ENCODE peak calls at places on chromosome 9, in nine cellular contexts. One of them, this sample, is unnamed.

GRCh38 chr9:99822596-99823391 is 1.1 kb downstream of the NR4A3 start:
- DNase-seq in Panc1: no peak
- DNase-seq in GM10248: peak
- DNase-seq in activated CD8-positive, alpha-beta T cell treated with anti-CD3 and anti-CD28 coated beads for 36 hours: peak
- DNase-seq in CD8-positive, alpha-beta T cell: peak
- DNase-seq in K562: peak
- DNase-seq in left ventricle myocardium inferior: peak
- DNase-seq in upper lobe of right lung: peak
- DNase-seq in fibroblast of the aortic adventitia: peak
- DNase-seq in this sample: no peak

GRCh38 chr9:93520523-93520922 is 55.9 kb upstream of the PHF2 start:
- DNase-seq in Panc1: no peak
- DNase-seq in GM10248: no peak
- DNase-seq in activated CD8-positive, alpha-beta T cell treated with anti-CD3 and anti-CD28 coated beads for 36 hours: no peak
- DNase-seq in CD8-positive, alpha-beta T cell: no peak
- DNase-seq in K562: no peak
- DNase-seq in left ventricle myocardium inferior: no peak
- DNase-seq in upper lobe of right lung: no peak
- DNase-seq in fibroblast of the aortic adventitia: no peak
- DNase-seq in this sample: no peak

GRCh38 chr9:97615439-97616072 is 17.6 kb downstream of the TSTD2 start:
- DNase-seq in Panc1: peak
- DNase-seq in GM10248: peak
- DNase-seq in activated CD8-positive, alpha-beta T cell treated with anti-CD3 and anti-CD28 coated beads for 36 hours: peak
- DNase-seq in CD8-positive, alpha-beta T cell: peak
- DNase-seq in K562: peak
- DNase-seq in left ventricle myocardium inferior: no peak
- DNase-seq in upper lobe of right lung: no peak
- DNase-seq in fibroblast of the aortic adventitia: peak
- DNase-seq in this sample: peak

GRCh38 chr9:21398955-21399489 is 9.9 kb upstream of the IFNA8 start:
- DNase-seq in Panc1: no peak
- DNase-seq in GM10248: no peak
- DNase-seq in activated CD8-positive, alpha-beta T cell treated with anti-CD3 and anti-CD28 coated beads for 36 hours: no peak
- DNase-seq in CD8-positive, alpha-beta T cell: no peak
- DNase-seq in K562: no peak
- DNase-seq in left ventricle myocardium inferior: no peak
- DNase-seq in upper lobe of right lung: no peak
- DNase-seq in fibroblast of the aortic adventitia: no peak
- DNase-seq in this sample: no peak

GRCh38 chr9:18330736-18331335 is 143.1 kb upstream of the ADAMTSL1 start:
- DNase-seq in Panc1: no peak
- DNase-seq in GM10248: no peak
- DNase-seq in activated CD8-positive, alpha-beta T cell treated with anti-CD3 and anti-CD28 coated beads for 36 hours: no peak
- DNase-seq in CD8-positive, alpha-beta T cell: no peak
- DNase-seq in K562: no peak
- DNase-seq in left ventricle myocardium inferior: no peak
- DNase-seq in upper lobe of right lung: no peak
- DNase-seq in fibroblast of the aortic adventitia: no peak
- DNase-seq in this sample: no peak

GRCh38 chr9:72464819-72465218 is 56.6 kb upstream of the TMC1 start:
- DNase-seq in Panc1: no peak
- DNase-seq in GM10248: no peak
- DNase-seq in activated CD8-positive, alpha-beta T cell treated with anti-CD3 and anti-CD28 coated beads for 36 hours: no peak
- DNase-seq in CD8-positive, alpha-beta T cell: no peak
- DNase-seq in K562: no peak
- DNase-seq in left ventricle myocardium inferior: no peak
- DNase-seq in upper lobe of right lung: no peak
- DNase-seq in fibroblast of the aortic adventitia: no peak
- DNase-seq in this sample: no peak

GRCh38 chr9:36924071-36924470 is 110.0 kb downstream of the PAX5 start:
- DNase-seq in Panc1: peak
- DNase-seq in GM10248: no peak
- DNase-seq in activated CD8-positive, alpha-beta T cell treated with anti-CD3 and anti-CD28 coated beads for 36 hours: peak
- DNase-seq in CD8-positive, alpha-beta T cell: no peak
- DNase-seq in K562: peak
- DNase-seq in left ventricle myocardium inferior: no peak
- DNase-seq in upper lobe of right lung: no peak
- DNase-seq in fibroblast of the aortic adventitia: peak
- DNase-seq in this sample: no peak

GRCh38 chr9:33320568-33321261 is 30.4 kb downstream of the NFX1 start:
- DNase-seq in Panc1: no peak
- DNase-seq in GM10248: no peak
- DNase-seq in activated CD8-positive, alpha-beta T cell treated with anti-CD3 and anti-CD28 coated beads for 36 hours: no peak
- DNase-seq in CD8-positive, alpha-beta T cell: no peak
- DNase-seq in K562: no peak
- DNase-seq in left ventricle myocardium inferior: no peak
- DNase-seq in upper lobe of right lung: no peak
- DNase-seq in fibroblast of the aortic adventitia: peak
- DNase-seq in this sample: no peak

GRCh38 chr9:134401391-134401790 is 75.1 kb downstream of the RXRA start:
- DNase-seq in Panc1: no peak
- DNase-seq in GM10248: no peak
- DNase-seq in activated CD8-positive, alpha-beta T cell treated with anti-CD3 and anti-CD28 coated beads for 36 hours: no peak
- DNase-seq in CD8-positive, alpha-beta T cell: no peak
- DNase-seq in K562: no peak
- DNase-seq in left ventricle myocardium inferior: no peak
- DNase-seq in upper lobe of right lung: no peak
- DNase-seq in fibroblast of the aortic adventitia: no peak
- DNase-seq in this sample: no peak

GRCh38 chr9:110047955-110048472 is 159.9 kb downstream of the C9orf152 start:
- DNase-seq in Panc1: no peak
- DNase-seq in GM10248: peak
- DNase-seq in activated CD8-positive, alpha-beta T cell treated with anti-CD3 and anti-CD28 coated beads for 36 hours: no peak
- DNase-seq in CD8-positive, alpha-beta T cell: no peak
- DNase-seq in K562: no peak
- DNase-seq in left ventricle myocardium inferior: peak
- DNase-seq in upper lobe of right lung: no peak
- DNase-seq in fibroblast of the aortic adventitia: no peak
- DNase-seq in this sample: no peak

GRCh38 chr9:37622462-37622861 is 28.3 kb upstream of the FRMPD1 start:
- DNase-seq in Panc1: no peak
- DNase-seq in GM10248: no peak
- DNase-seq in activated CD8-positive, alpha-beta T cell treated with anti-CD3 and anti-CD28 coated beads for 36 hours: no peak
- DNase-seq in CD8-positive, alpha-beta T cell: no peak
- DNase-seq in K562: no peak
- DNase-seq in left ventricle myocardium inferior: no peak
- DNase-seq in upper lobe of right lung: no peak
- DNase-seq in fibroblast of the aortic adventitia: peak
- DNase-seq in this sample: no peak

GRCh38 chr9:26551971-26552370 is 340.6 kb downstream of the CAAP1 start:
- DNase-seq in Panc1: no peak
- DNase-seq in GM10248: no peak
- DNase-seq in activated CD8-positive, alpha-beta T cell treated with anti-CD3 and anti-CD28 coated beads for 36 hours: no peak
- DNase-seq in CD8-positive, alpha-beta T cell: no peak
- DNase-seq in K562: no peak
- DNase-seq in left ventricle myocardium inferior: no peak
- DNase-seq in upper lobe of right lung: no peak
- DNase-seq in fibroblast of the aortic adventitia: no peak
- DNase-seq in this sample: no peak

GRCh38 chr9:122346478-122347347 is 24.1 kb upstream of the PTGS1 start:
- DNase-seq in Panc1: no peak
- DNase-seq in GM10248: no peak
- DNase-seq in activated CD8-positive, alpha-beta T cell treated with anti-CD3 and anti-CD28 coated beads for 36 hours: peak
- DNase-seq in CD8-positive, alpha-beta T cell: no peak
- DNase-seq in K562: no peak
- DNase-seq in left ventricle myocardium inferior: peak
- DNase-seq in upper lobe of right lung: peak
- DNase-seq in fibroblast of the aortic adventitia: no peak
- DNase-seq in this sample: no peak

GRCh38 chr9:130423272-130423671 is 21.5 kb upstream of the ASS1 start:
- DNase-seq in Panc1: no peak
- DNase-seq in GM10248: no peak
- DNase-seq in activated CD8-positive, alpha-beta T cell treated with anti-CD3 and anti-CD28 coated beads for 36 hours: no peak
- DNase-seq in CD8-positive, alpha-beta T cell: no peak
- DNase-seq in K562: no peak
- DNase-seq in left ventricle myocardium inferior: peak
- DNase-seq in upper lobe of right lung: no peak
- DNase-seq in fibroblast of the aortic adventitia: peak
- DNase-seq in this sample: no peak

GRCh38 chr9:69193685-69194032 is 19.6 kb downstream of the TJP2 start:
- DNase-seq in Panc1: no peak
- DNase-seq in GM10248: no peak
- DNase-seq in activated CD8-positive, alpha-beta T cell treated with anti-CD3 and anti-CD28 coated beads for 36 hours: no peak
- DNase-seq in CD8-positive, alpha-beta T cell: no peak
- DNase-seq in K562: peak
- DNase-seq in left ventricle myocardium inferior: no peak
- DNase-seq in upper lobe of right lung: no peak
- DNase-seq in fibroblast of the aortic adventitia: no peak
- DNase-seq in this sample: no peak
- TF ChIP-seq CTCF in Panc1: peak
- TF ChIP-seq CTCF in GM10248: no peak
- TF ChIP-seq CTCF in activated CD8-positive, alpha-beta T cell treated with anti-CD3 and anti-CD28 coated beads for 36 hours: no peak
- TF ChIP-seq CTCF in CD8-positive, alpha-beta T cell: no peak
- TF ChIP-seq CTCF in K562: no peak
- TF ChIP-seq CTCF in left ventricle myocardium inferior: no peak
- TF ChIP-seq CTCF in upper lobe of right lung: no peak
- TF ChIP-seq CTCF in fibroblast of the aortic adventitia: peak
- TF ChIP-seq CTCF in this sample: no peak

GRCh38 chr9:89988458-89988857 is 383.6 kb downstream of the GADD45G start:
- DNase-seq in Panc1: no peak
- DNase-seq in GM10248: no peak
- DNase-seq in activated CD8-positive, alpha-beta T cell treated with anti-CD3 and anti-CD28 coated beads for 36 hours: no peak
- DNase-seq in CD8-positive, alpha-beta T cell: no peak
- DNase-seq in K562: no peak
- DNase-seq in left ventricle myocardium inferior: no peak
- DNase-seq in upper lobe of right lung: no peak
- DNase-seq in fibroblast of the aortic adventitia: no peak
- DNase-seq in this sample: no peak
- TF ChIP-seq CTCF in Panc1: no peak
- TF ChIP-seq CTCF in GM10248: no peak
- TF ChIP-seq CTCF in activated CD8-positive, alpha-beta T cell treated with anti-CD3 and anti-CD28 coated beads for 36 hours: no peak
- TF ChIP-seq CTCF in CD8-positive, alpha-beta T cell: no peak
- TF ChIP-seq CTCF in K562: no peak
- TF ChIP-seq CTCF in left ventricle myocardium inferior: no peak
- TF ChIP-seq CTCF in upper lobe of right lung: no peak
- TF ChIP-seq CTCF in fibroblast of the aortic adventitia: no peak
- TF ChIP-seq CTCF in this sample: no peak

GRCh38 chr9:135501261-135502167 is 1.0 kb downstream of the MRPS2 start:
- DNase-seq in Panc1: no peak
- DNase-seq in GM10248: peak
- DNase-seq in activated CD8-positive, alpha-beta T cell treated with anti-CD3 and anti-CD28 coated beads for 36 hours: peak
- DNase-seq in CD8-positive, alpha-beta T cell: no peak
- DNase-seq in K562: peak
- DNase-seq in left ventricle myocardium inferior: no peak
- DNase-seq in upper lobe of right lung: peak
- DNase-seq in fibroblast of the aortic adventitia: no peak
- DNase-seq in this sample: no peak

GRCh38 chr9:135499326-135500070 is 984 bp upstream of the MRPS2 start:
- DNase-seq in Panc1: no peak
- DNase-seq in GM10248: peak
- DNase-seq in activated CD8-positive, alpha-beta T cell treated with anti-CD3 and anti-CD28 coated beads for 36 hours: peak
- DNase-seq in CD8-positive, alpha-beta T cell: peak
- DNase-seq in K562: peak
- DNase-seq in left ventricle myocardium inferior: peak
- DNase-seq in upper lobe of right lung: peak
- DNase-seq in fibroblast of the aortic adventitia: peak
- DNase-seq in this sample: peak

GRCh38 chr9:135502168-135502872 is 1.8 kb downstream of the MRPS2 start:
- DNase-seq in Panc1: no peak
- DNase-seq in GM10248: no peak
- DNase-seq in activated CD8-positive, alpha-beta T cell treated with anti-CD3 and anti-CD28 coated beads for 36 hours: no peak
- DNase-seq in CD8-positive, alpha-beta T cell: no peak
- DNase-seq in K562: no peak
- DNase-seq in left ventricle myocardium inferior: no peak
- DNase-seq in upper lobe of right lung: peak
- DNase-seq in fibroblast of the aortic adventitia: no peak
- DNase-seq in this sample: no peak

GRCh38 chr9:135500071-135500524 is 384 bp upstream of the MRPS2 start:
- DNase-seq in Panc1: no peak
- DNase-seq in GM10248: no peak
- DNase-seq in activated CD8-positive, alpha-beta T cell treated with anti-CD3 and anti-CD28 coated beads for 36 hours: no peak
- DNase-seq in CD8-positive, alpha-beta T cell: no peak
- DNase-seq in K562: no peak
- DNase-seq in left ventricle myocardium inferior: no peak
- DNase-seq in upper lobe of right lung: no peak
- DNase-seq in fibroblast of the aortic adventitia: peak
- DNase-seq in this sample: no peak

DNA sequence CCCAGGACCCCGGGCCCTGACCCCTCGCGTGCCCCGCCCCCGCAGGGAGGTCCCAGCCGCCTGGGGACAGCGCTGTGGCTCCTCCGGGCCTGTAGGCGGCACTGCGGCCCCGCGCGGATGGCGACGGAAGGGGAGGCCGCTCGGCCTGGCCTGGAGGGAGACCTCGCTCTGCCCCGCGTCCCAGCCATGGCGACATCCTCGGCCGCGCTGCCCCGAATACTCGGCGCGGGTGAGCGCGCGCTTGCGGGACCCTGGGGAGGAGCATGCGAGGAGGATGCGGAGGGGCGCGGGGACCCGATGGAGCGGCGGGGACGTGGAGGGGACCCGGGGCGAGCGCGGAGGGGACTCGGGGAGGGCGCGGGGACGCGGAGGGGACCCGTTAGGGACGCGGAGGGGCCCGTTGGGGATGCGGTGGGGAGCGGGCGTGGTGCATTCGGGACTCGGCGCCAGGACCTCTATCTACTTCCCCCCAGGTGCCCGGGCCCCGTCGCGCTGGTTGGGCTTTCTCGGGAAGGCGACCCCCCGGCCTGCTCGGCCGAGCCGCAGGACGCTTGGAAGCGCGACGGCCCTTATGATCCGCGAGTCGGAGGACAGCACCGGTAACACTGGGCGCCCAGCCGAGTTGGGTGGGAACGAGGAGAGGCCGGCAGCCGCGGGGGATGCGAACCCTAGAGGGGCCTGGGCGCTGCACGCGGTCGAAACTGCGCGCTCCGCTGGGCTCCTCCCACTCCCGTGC is at the start of gene MRPS2:
- DNase-seq in Panc1: no peak
- DNase-seq in GM10248: peak
- DNase-seq in activated CD8-positive, alpha-beta T cell treated with anti-CD3 and anti-CD28 coated beads for 36 hours: peak
- DNase-seq in CD8-positive, alpha-beta T cell: peak
- DNase-seq in K562: peak
- DNase-seq in left ventricle myocardium inferior: peak
- DNase-seq in upper lobe of right lung: peak
- DNase-seq in fibroblast of the aortic adventitia: peak
- DNase-seq in this sample: peak
- TF ChIP-seq CTCF in Panc1: peak
- TF ChIP-seq CTCF in GM10248: peak
- TF ChIP-seq CTCF in activated CD8-positive, alpha-beta T cell treated with anti-CD3 and anti-CD28 coated beads for 36 hours: peak
- TF ChIP-seq CTCF in CD8-positive, alpha-beta T cell: peak
- TF ChIP-seq CTCF in K562: peak
- TF ChIP-seq CTCF in left ventricle myocardium inferior: peak
- TF ChIP-seq CTCF in upper lobe of right lung: peak
- TF ChIP-seq CTCF in fibroblast of the aortic adventitia: peak
- TF ChIP-seq CTCF in this sample: peak

DNA sequence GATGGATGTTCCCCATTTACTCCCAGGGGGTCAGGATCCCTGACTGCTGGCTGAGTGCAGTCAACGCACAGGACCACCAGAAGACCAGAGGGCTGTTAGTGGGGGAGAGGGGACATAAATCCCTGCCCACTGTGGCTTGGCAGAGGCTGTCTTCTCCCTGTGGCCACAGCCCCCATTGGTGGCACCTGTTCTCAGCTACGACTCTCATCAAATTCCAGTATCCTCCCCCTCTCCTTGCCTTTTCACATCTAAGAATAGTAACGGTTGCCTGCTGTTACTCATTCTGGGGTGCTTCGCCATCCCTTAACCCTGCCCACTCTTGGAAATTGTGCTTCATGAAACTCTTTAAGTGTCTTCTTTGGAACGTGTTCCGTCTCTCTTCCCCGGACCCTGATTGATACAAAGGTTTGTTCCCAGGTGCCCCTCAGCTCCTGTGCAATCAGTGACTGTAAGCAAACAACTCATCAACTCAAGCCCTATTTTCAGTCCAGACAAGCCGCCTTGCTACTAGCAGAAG is 22.8 kb upstream of the DENND1A start:
- DNase-seq in Panc1: no peak
- DNase-seq in GM10248: no peak
- DNase-seq in activated CD8-positive, alpha-beta T cell treated with anti-CD3 and anti-CD28 coated beads for 36 hours: no peak
- DNase-seq in CD8-positive, alpha-beta T cell: no peak
- DNase-seq in K562: no peak
- DNase-seq in left ventricle myocardium inferior: no peak
- DNase-seq in upper lobe of right lung: no peak
- DNase-seq in fibroblast of the aortic adventitia: no peak
- DNase-seq in this sample: no peak
- TF ChIP-seq CTCF in Panc1: no peak
- TF ChIP-seq CTCF in GM10248: no peak
- TF ChIP-seq CTCF in activated CD8-positive, alpha-beta T cell treated with anti-CD3 and anti-CD28 coated beads for 36 hours: no peak
- TF ChIP-seq CTCF in CD8-positive, alpha-beta T cell: no peak
- TF ChIP-seq CTCF in K562: no peak
- TF ChIP-seq CTCF in left ventricle myocardium inferior: no peak
- TF ChIP-seq CTCF in upper lobe of right lung: no peak
- TF ChIP-seq CTCF in fibroblast of the aortic adventitia: no peak
- TF ChIP-seq CTCF in this sample: no peak

This sample was measured in osteocyte.